ENCODE peak calls at places on chromosomes 1 and 21, in nine cellular contexts. Y is activated CD4-positive, alpha-beta T cell treated with anti-CD3 and anti-CD28 coated beads, Interleukin-2, amount 10 ng/mL, durations not matched to agents 7 days and 5 days; O is GDM1; B is glutamatergic neuron; C is cardiac fibroblast; G is NT2/D1; L is hepatic stellate cell; T is frontal cortex; X is NCI-H1694. H is an unnamed sample.

GRCh38 chr1:190124068-190124467 is 353.6 kb downstream of the BRINP3 start:
- DNase-seq in B (no peak), L (no peak), T (no peak), X (no peak), Y (no peak), C (no peak), O (no peak), G (no peak), H (no peak)

GRCh38 chr1:30384286-30385245 is 338.8 kb downstream of the MATN1 start:
- DNase-seq in O (no peak), Y (no peak), C (no peak), B (no peak), L (no peak), X (peak), G (no peak), T (no peak), H (peak)

GRCh38 chr1:211735208-211736170 is 60.1 kb upstream of the NEK2 start:
- DNase-seq in B (no peak), T (peak), L (peak), X (no peak), C (peak), O (no peak), Y (no peak), G (peak), H (no peak)

GRCh38 chr1:158035976-158036583 is 42.6 kb downstream of the KIRREL1 start:
- DNase-seq in G (no peak), C (peak), Y (peak), X (peak), T (no peak), B (peak), O (no peak), L (no peak), H (no peak)

GRCh38 chr1:162200096-162200847 is 130.8 kb downstream of the NOS1AP start:
- DNase-seq in L (no peak), O (no peak), T (no peak), B (no peak), C (no peak), Y (no peak), G (no peak), X (no peak), H (no peak)

GRCh38 chr1:36775716-36776115 is 258.6 kb downstream of the GRIK3 start:
- DNase-seq in X (no peak), G (no peak), O (no peak), L (no peak), Y (no peak), T (no peak), B (no peak), C (no peak), H (no peak)

GRCh38 chr1:234239515-234239914 is 133.7 kb upstream of the COA6 start:
- DNase-seq in L (no peak), Y (no peak), G (no peak), C (no peak), T (no peak), B (no peak), O (no peak), X (no peak), H (no peak)

GRCh38 chr1:53541761-53542550 is 82.8 kb downstream of the DMRTB1 start:
- DNase-seq in C (peak), O (no peak), L (no peak), G (no peak), X (peak), Y (no peak), B (peak), T (no peak), H (no peak)

GRCh38 chr1:24713736-24714135 is 31.5 kb upstream of the CLIC4 start:
- DNase-seq in G (no peak), Y (no peak), B (no peak), X (no peak), T (no peak), L (no peak), O (no peak), C (no peak), H (no peak)

GRCh38 chr1:6355621-6356020 is 37.9 kb downstream of the ACOT7 start:
- DNase-seq in L (no peak), G (no peak), O (no peak), X (no peak), C (no peak), B (no peak), T (no peak), Y (no peak), H (no peak)

GRCh38 chr1:156006666-156007376 is 13.9 kb downstream of the SSR2 start:
- DNase-seq in X (no peak), T (no peak), C (no peak), L (no peak), B (no peak), O (no peak), G (no peak), Y (no peak), H (no peak)

GRCh38 chr1:186605762-186606350 is 74.4 kb downstream of the PTGS2 start:
- DNase-seq in O (peak), X (no peak), Y (peak), C (peak), L (peak), G (peak), T (no peak), B (no peak), H (no peak)

GRCh38 chr1:15975805-15976680 is at the start of gene ZBTB17:
- DNase-seq in C (peak), T (peak), Y (peak), X (peak), O (peak), L (peak), G (peak), B (peak), H (peak)

GRCh38 chr1:244273845-244274619 is 177.7 kb downstream of the ADSS2 start:
- DNase-seq in L (peak), X (peak), Y (no peak), B (no peak), O (peak), C (peak), G (no peak), T (peak), H (peak)

GRCh38 chr1:233281711-233282581 is 13.6 kb downstream of the PCNX2 start:
- DNase-seq in X (no peak), B (no peak), Y (peak), O (no peak), T (no peak), C (peak), L (no peak), G (no peak), H (no peak)

GRCh38 chr1:24929876-24930702 is at the start of gene RUNX3:
- DNase-seq in B (no peak), L (no peak), C (no peak), Y (peak), O (peak), X (peak), G (no peak), T (peak), H (peak)

GRCh38 chr1:156797212-156797871 is 19.3 kb downstream of the SH2D2A start:
- DNase-seq in O (peak), C (peak), G (peak), L (peak), T (no peak), B (peak), Y (peak), X (peak), H (peak)

GRCh38 chr1:12052008-12052573 is 11.0 kb upstream of the TNFRSF8 start:
- DNase-seq in G (no peak), L (peak), Y (no peak), C (peak), B (no peak), O (no peak), X (no peak), T (peak), H (peak)

GRCh38 chr1:205491794-205492193 is 12.7 kb upstream of the CDK18 start:
- DNase-seq in O (no peak), X (no peak), G (no peak), L (no peak), Y (no peak), T (no peak), B (no peak), C (peak), H (no peak)

GRCh38 chr21:42425603-42425985 is 21.9 kb downstream of the UBASH3A start:
- DNase-seq in G (no peak), O (no peak), C (no peak), X (no peak), T (no peak), L (no peak), B (no peak), Y (no peak), H (no peak)

GRCh38 chr21:26120833-26121232 is 49.7 kb downstream of the APP start:
- DNase-seq in T (no peak), O (no peak), Y (no peak), G (no peak), B (no peak), L (no peak), X (no peak), C (peak), H (no peak)

GRCh38 chr1:96741335-96741734 is 19.8 kb downstream of the PTBP2 start:
- DNase-seq in G (no peak), C (peak), B (no peak), O (no peak), L (no peak), Y (no peak), X (no peak), T (no peak), H (no peak)

GRCh38 chr1:246107516-246108277 is 399.4 kb downstream of the SMYD3 start:
- DNase-seq in L (no peak), O (no peak), Y (no peak), G (peak), X (no peak), C (peak), T (no peak), B (no peak), H (no peak)

GRCh38 chr1:168312718-168313604 is 32.3 kb downstream of the TBX19 start:
- DNase-seq in L (no peak), Y (no peak), G (no peak), X (no peak), B (no peak), T (no peak), O (no peak), C (no peak), H (no peak)

GRCh38 chr1:17531682-17532487 is 7.6 kb upstream of the ARHGEF10L start:
- DNase-seq in T (no peak), B (no peak), L (no peak), O (no peak), G (no peak), Y (no peak), C (peak), X (no peak), H (peak)

GRCh38 chr1:228267962-228268890 is 60.4 kb downstream of the OBSCN start:
- DNase-seq in X (no peak), G (no peak), T (no peak), O (no peak), Y (no peak), B (no peak), C (no peak), L (no peak), H (no peak)

GRCh38 chr1:225412301-225412700 is 15.5 kb downstream of the LBR start:
- DNase-seq in O (no peak), B (no peak), Y (no peak), C (no peak), G (no peak), X (no peak), L (no peak), T (no peak), H (no peak)